ENCODE peak calls at places on chromosomes 7 and 10, in four cellular contexts. Q is GM23338, E is HCT116, N is GM23248. A is an unnamed sample.

GRCh38 chr10:43594944-43595589 is 11.2 kb upstream of the ZNF485 start:
- DNase-seq in E (no peak), Q (no peak), N (peak), A (peak)

GRCh38 chr7:16417958-16418357 is 3.4 kb downstream of the CRPPA start:
- DNase-seq in N (no peak), E (no peak), Q (no peak), A (no peak)

GRCh38 chr7:40122940-40123254 is 11.5 kb downstream of the MPLKIP start:
- DNase-seq in E (no peak), N (no peak), Q (no peak), A (no peak)

GRCh38 chr10:103475437-103475836 is 3.6 kb downstream of the CALHM3 start:
- DNase-seq in Q (no peak), E (no peak), N (no peak), A (no peak)

GRCh38 chr10:51867956-51868355 is 168.6 kb upstream of the CSTF2T start:
- DNase-seq in N (peak), Q (no peak), E (no peak), A (no peak)

GRCh38 chr7:149736478-149737360 is 36.7 kb downstream of the ZNF467 start:
- DNase-seq in N (peak), E (no peak), Q (no peak), A (no peak)

GRCh38 chr7:98802781-98803110 is 67.1 kb downstream of the TMEM130 start:
- DNase-seq in E (no peak), N (no peak), Q (no peak), A (peak)

GRCh38 chr7:57868771-57869483 is 418.9 kb downstream of the ZNF716 start:
- DNase-seq in Q (no peak), N (peak), E (no peak), A (no peak)

GRCh38 chr10:96587255-96588059 is 645 bp upstream of the TM9SF3 start:
- DNase-seq in N (peak), E (peak), Q (peak), A (peak)

GRCh38 chr7:129146237-129146979 is 1.9 kb downstream of the TSPAN33 start:
- DNase-seq in N (no peak), E (no peak), Q (no peak), A (peak)

GRCh38 chr10:86333813-86334514 is 32.6 kb downstream of the GRID1 start:
- DNase-seq in Q (no peak), E (no peak), N (no peak), A (no peak)

GRCh38 chr10:32893431-32893830 is 64.6 kb downstream of the ITGB1 start:
- DNase-seq in E (no peak), Q (peak), N (peak), A (no peak)

GRCh38 chr10:29470843-29471482 is 163.8 kb downstream of the SVIL start:
- DNase-seq in E (no peak), N (no peak), Q (no peak), A (no peak)

GRCh38 chr7:85261341-85261740 is 74.5 kb upstream of the SEMA3D start:
- DNase-seq in Q (no peak), N (peak), E (no peak), A (no peak)

GRCh38 chr10:45001382-45002148 is 842 bp downstream of the ZNF22 start:
- DNase-seq in E (no peak), N (peak), Q (peak), A (peak)

GRCh38 chr7:16962986-16963385 is 81.2 kb upstream of the AGR3 start:
- DNase-seq in Q (no peak), N (no peak), E (no peak), A (no peak)

GRCh38 chr7:133695976-133696531 is 431.1 kb upstream of the LRGUK start:
- DNase-seq in N (no peak), Q (no peak), E (no peak), A (no peak)

GRCh38 chr10:35089641-35090161 is 440 bp downstream of the CUL2 start:
- DNase-seq in Q (peak), N (peak), E (no peak), A (peak)

GRCh38 chr10:77967611-77968022 is 41.1 kb upstream of the DLG5 start:
- DNase-seq in Q (no peak), E (no peak), N (no peak), A (no peak)

GRCh38 chr7:102450242-102450641 is 14.4 kb downstream of the ALKBH4 start:
- DNase-seq in E (no peak), N (no peak), Q (no peak), A (peak)

GRCh38 chr7:30973292-30973691 is 9.5 kb downstream of the GHRHR start:
- DNase-seq in Q (no peak), E (no peak), N (no peak), A (no peak)

GRCh38 chr10:15369642-15370211 is 1.4 kb downstream of the FAM171A1 start:
- DNase-seq in Q (peak), N (peak), E (no peak), A (no peak)

GRCh38 chr10:79380125-79380917 is 33.1 kb downstream of the PPIF start:
- DNase-seq in Q (no peak), N (peak), E (no peak), A (no peak)

GRCh38 chr10:59808896-59809643 is 55.8 kb upstream of the MRLN start:
- DNase-seq in N (peak), Q (peak), E (peak), A (peak)

GRCh38 chr10:964321-964987 is 23.8 kb upstream of the GTPBP4 start:
- DNase-seq in N (no peak), E (no peak), Q (no peak), A (no peak)
- TF ChIP-seq EZH2phosphoT487 in N (no peak), E (no peak), Q (no peak), A (no peak)

DNA sequence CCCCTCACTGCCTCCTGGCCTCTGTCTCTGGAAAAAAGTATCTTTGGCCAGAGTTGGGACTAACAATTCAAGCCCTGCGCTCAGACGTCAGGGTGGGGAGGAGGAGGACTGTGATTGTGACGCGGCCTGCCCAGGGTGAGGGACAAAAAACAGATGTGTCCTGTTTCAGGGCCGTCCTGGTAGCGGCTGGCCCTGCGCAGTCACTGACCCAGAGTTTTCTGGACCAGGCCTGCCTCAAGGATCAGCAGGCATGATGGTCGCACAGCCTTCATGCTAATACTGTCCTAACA is 110.1 kb downstream of the CYTH3 start:
- DNase-seq in E (no peak), N (no peak), Q (no peak), A (no peak)
- TF ChIP-seq EZH2phosphoT487 in E (no peak), N (no peak), Q (no peak), A (no peak)

DNA sequence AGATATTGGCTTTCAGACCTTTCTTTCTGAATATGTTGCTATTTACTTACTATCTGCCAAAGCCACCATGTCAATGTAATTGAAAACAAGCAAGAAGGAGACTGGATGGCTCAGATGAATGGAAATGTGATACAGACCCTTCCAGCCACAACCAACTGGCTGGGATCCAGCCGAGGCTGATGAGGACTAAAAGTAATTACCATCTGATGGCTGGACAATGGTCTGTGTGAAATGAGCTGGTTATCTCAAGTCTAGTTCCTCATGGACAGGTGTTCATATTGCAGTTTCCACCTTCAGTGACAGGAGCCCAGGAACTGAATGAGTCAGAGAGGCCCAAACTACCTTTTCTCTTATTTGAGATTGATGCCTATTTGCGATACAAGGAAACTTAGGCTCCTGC is 267.5 kb downstream of the GATA3 start:
- DNase-seq in N (no peak), Q (no peak), E (no peak), A (no peak)
- TF ChIP-seq EZH2phosphoT487 in N (no peak), Q (no peak), E (no peak), A (no peak)

GRCh38 chr7:136957391-136957790 is 88.9 kb downstream of the CHRM2 start:
- DNase-seq in Q (no peak), E (no peak), N (peak), A (no peak)

GRCh38 chr7:136950331-136950730 is 81.9 kb downstream of the CHRM2 start:
- DNase-seq in E (no peak), N (no peak), Q (no peak), A (no peak)

GRCh38 chr7:136956232-136956631 is 87.8 kb downstream of the CHRM2 start:
- DNase-seq in N (peak), E (no peak), Q (no peak), A (no peak)

GRCh38 chr7:136956671-136957070 is 88.2 kb downstream of the CHRM2 start:
- DNase-seq in Q (no peak), N (no peak), E (no peak), A (no peak)

GRCh38 chr7:136953386-136953785 is 84.9 kb downstream of the CHRM2 start:
- DNase-seq in E (no peak), Q (no peak), N (peak), A (no peak)
- TF ChIP-seq EZH2phosphoT487 in E (no peak), Q (no peak), N (no peak), A (no peak)

DNA sequence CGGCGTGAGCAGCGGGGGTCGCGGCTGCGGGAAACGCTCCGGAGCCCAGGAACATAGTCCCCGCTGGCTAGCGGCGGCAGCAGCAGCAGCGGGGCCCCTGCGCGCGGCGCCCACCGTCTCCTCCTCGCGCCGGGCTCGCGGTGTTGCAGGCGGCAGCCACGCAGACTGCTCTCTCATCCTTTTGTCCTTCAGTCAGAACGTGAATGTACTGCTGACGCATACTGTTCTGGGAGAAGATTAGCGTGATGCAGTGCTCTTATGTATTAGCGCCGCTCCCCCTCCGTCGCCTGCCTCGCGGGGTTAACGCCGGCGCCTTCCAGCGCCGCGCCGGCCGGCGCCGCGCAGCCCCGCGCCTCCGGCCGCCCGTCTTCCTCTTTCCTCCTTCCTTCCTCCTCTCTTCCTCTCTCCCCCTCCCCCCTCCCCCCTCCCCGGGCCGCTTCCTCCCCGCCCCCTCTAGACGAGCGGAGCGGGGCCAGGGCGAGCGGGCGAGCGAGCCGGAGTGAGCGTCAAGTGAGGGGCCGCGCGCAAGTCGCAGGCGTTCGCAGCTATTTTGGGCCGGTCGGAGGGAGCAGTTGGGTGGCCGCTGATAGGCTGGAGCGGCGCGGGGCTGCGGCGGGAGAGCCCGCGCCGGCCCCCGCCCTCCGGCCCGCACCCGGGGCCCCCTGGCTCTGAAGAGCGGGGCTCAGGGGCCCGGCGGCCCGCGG is 816 bp upstream of the LRRC4 start:
- DNase-seq in N (peak), Q (peak), E (no peak), A (peak)
- TF ChIP-seq EZH2phosphoT487 in N (no peak), Q (no peak), E (no peak), A (no peak)

DNA sequence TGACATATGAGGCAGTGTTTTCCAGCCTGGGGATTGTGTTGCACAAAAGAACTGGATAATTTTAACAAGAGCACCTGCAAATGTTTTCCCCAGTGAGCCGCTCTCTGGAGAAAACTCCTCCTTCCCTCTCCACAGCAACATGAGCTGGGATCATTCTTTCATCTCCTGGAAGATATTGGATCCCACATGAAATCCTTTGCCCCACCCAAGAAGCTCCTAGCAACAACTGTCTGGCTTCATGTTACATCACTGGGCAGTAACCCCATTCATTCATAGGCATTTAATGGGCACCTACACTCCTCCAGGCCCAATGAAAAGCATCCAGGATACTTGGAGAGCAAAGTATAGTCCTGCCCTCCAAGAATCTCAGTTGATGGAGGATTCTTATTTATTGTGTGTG is 27.2 kb downstream of the LSM5 start:
- DNase-seq in E (no peak), Q (no peak), N (no peak), A (no peak)
- TF ChIP-seq EZH2phosphoT487 in E (no peak), Q (no peak), N (no peak), A (no peak)

GRCh38 chr7:12256025-12256570 is 45.0 kb downstream of the TMEM106B start:
- DNase-seq in N (peak), E (no peak), Q (no peak), A (no peak)

GRCh38 chr7:12258074-12258473 is 47.0 kb downstream of the TMEM106B start:
- DNase-seq in E (no peak), N (no peak), Q (no peak), A (no peak)

DNA sequence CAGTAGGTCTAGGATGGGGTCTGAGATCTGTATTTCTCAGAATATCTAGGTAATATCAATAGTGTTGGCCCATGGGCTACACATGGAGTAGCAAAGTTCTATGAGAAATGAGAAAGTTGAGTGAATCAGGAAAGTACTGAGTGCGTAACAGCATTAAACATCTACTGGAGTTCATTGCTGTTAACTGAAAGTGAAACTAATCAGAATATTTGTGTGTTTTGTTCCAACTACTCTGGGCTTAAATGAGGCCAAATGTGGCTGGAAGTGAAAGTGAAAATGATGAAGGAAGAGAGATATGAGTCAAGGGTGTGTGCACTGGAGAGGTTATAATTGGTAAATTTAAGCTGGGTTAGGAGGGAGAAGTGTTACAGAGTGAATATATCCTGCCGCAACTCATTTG is 46.5 kb downstream of the TMEM106B start:
- DNase-seq in Q (no peak), N (peak), E (no peak), A (peak)
- TF ChIP-seq EZH2phosphoT487 in Q (no peak), N (no peak), E (no peak), A (no peak)

DNA sequence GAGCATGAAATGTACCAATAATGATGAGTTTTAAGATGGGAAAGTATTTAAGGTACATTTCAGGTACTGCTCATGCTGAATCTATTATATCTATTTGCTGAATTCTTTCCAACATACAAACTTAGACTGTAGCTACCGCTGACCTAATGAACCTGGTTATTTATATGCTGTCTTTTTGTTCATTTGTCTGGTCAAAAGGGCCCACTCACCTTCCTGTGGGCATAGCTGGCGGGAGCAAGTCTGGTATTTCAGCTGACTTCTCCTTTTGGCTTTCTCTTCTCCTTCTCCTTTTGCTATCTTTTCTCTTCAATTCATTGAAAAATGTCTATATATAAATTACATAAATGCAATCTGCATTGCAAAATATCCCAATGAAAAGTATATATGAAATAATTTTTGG is 9.5 kb downstream of the PLXDC2 start:
- DNase-seq in E (no peak), Q (no peak), N (no peak), A (no peak)
- TF ChIP-seq EZH2phosphoT487 in E (no peak), Q (no peak), N (no peak), A (no peak)